ENCODE peak calls at places on chromosome 3, in five cellular contexts. One of them, this sample, is unnamed.

GRCh38 chr3:14879161-14879888 is 60.6 kb downstream of the FGD5 start:
- ATAC-seq in foreskin keratinocyte: peak; percentile 41
- ATAC-seq in naive thymus-derived CD8-positive, alpha-beta T cell: peak; percentile 89
- ATAC-seq in pancreas: no peak
- ATAC-seq in heart right ventricle: peak; percentile 34
- ATAC-seq in this sample: peak; percentile 37

GRCh38 chr3:47380026-47380600 is 708 bp upstream of the PTPN23 start:
- ATAC-seq in foreskin keratinocyte: peak; percentile 1
- ATAC-seq in naive thymus-derived CD8-positive, alpha-beta T cell: no peak
- ATAC-seq in pancreas: no peak
- ATAC-seq in heart right ventricle: no peak
- ATAC-seq in this sample: no peak

GRCh38 chr3:2517479-2518188 is 419.0 kb downstream of the CNTN4 start:
- ATAC-seq in foreskin keratinocyte: no peak
- ATAC-seq in naive thymus-derived CD8-positive, alpha-beta T cell: no peak
- ATAC-seq in pancreas: no peak
- ATAC-seq in heart right ventricle: no peak
- ATAC-seq in this sample: no peak

GRCh38 chr3:24512564-24513197 is 18.0 kb upstream of the THRB start:
- ATAC-seq in foreskin keratinocyte: no peak
- ATAC-seq in naive thymus-derived CD8-positive, alpha-beta T cell: no peak
- ATAC-seq in pancreas: no peak
- ATAC-seq in heart right ventricle: no peak
- ATAC-seq in this sample: no peak

GRCh38 chr3:38542401-38543298 is 46.5 kb downstream of the EXOG start:
- ATAC-seq in foreskin keratinocyte: no peak
- ATAC-seq in naive thymus-derived CD8-positive, alpha-beta T cell: no peak
- ATAC-seq in pancreas: no peak
- ATAC-seq in heart right ventricle: no peak
- ATAC-seq in this sample: no peak

GRCh38 chr3:46504780-46505179 is 7.0 kb downstream of the RTP3 start:
- ATAC-seq in foreskin keratinocyte: no peak
- ATAC-seq in naive thymus-derived CD8-positive, alpha-beta T cell: no peak
- ATAC-seq in pancreas: no peak
- ATAC-seq in heart right ventricle: no peak
- ATAC-seq in this sample: no peak

GRCh38 chr3:170790591-170790990 is 79.4 kb downstream of the RPL22L1 start:
- ATAC-seq in foreskin keratinocyte: no peak
- ATAC-seq in naive thymus-derived CD8-positive, alpha-beta T cell: no peak
- ATAC-seq in pancreas: no peak
- ATAC-seq in heart right ventricle: no peak
- ATAC-seq in this sample: no peak

GRCh38 chr3:119343719-119344118 is 49.5 kb downstream of the ARHGAP31 start:
- ATAC-seq in foreskin keratinocyte: no peak
- ATAC-seq in naive thymus-derived CD8-positive, alpha-beta T cell: no peak
- ATAC-seq in pancreas: no peak
- ATAC-seq in heart right ventricle: no peak
- ATAC-seq in this sample: no peak

GRCh38 chr3:5016218-5017161 is 37.3 kb downstream of the BHLHE40 start:
- ATAC-seq in foreskin keratinocyte: peak; percentile 38
- ATAC-seq in naive thymus-derived CD8-positive, alpha-beta T cell: no peak
- ATAC-seq in pancreas: peak; percentile 81
- ATAC-seq in heart right ventricle: peak; percentile 36
- ATAC-seq in this sample: peak; percentile 39

GRCh38 chr3:152384412-152384811 is 115.7 kb downstream of the MBNL1 start:
- ATAC-seq in foreskin keratinocyte: no peak
- ATAC-seq in naive thymus-derived CD8-positive, alpha-beta T cell: peak; percentile 68
- ATAC-seq in pancreas: no peak
- ATAC-seq in heart right ventricle: no peak
- ATAC-seq in this sample: no peak

GRCh38 chr3:175046666-175047065 is 187.5 kb downstream of the NAALADL2 start:
- ATAC-seq in foreskin keratinocyte: no peak
- ATAC-seq in naive thymus-derived CD8-positive, alpha-beta T cell: no peak
- ATAC-seq in pancreas: no peak
- ATAC-seq in heart right ventricle: no peak
- ATAC-seq in this sample: no peak